ENCODE peak calls at places on chromosomes 12 and 14, in five cellular contexts. J, W, B, Y and Z are unnamed samples.
A peak's percentile ranks its signal among the peaks of the same experiment; 100 is the strongest.

GRCh38 chr12:6934110-6934509 is 6.4 kb downstream of the ATN1 start:
- DNase-seq in W (no peak), Y (peak; percentile 52), B (no peak), J (no peak), Z (no peak)

GRCh38 chr14:53368714-53369191 is 215.6 kb upstream of the DDHD1 start:
- DNase-seq in J (no peak), W (no peak), B (no peak), Y (peak; percentile 91), Z (no peak)

GRCh38 chr14:106347890-106348755 is 821.7 kb downstream of the TMEM121 start:
- DNase-seq in Y (no peak), B (no peak), J (no peak), W (no peak), Z (no peak)

GRCh38 chr12:78060186-78060585 is 229.5 kb downstream of the NAV3 start:
- DNase-seq in Y (peak; percentile 74), B (no peak), W (no peak), J (no peak), Z (no peak)

GRCh38 chr12:48969847-48970701 is 1.5 kb downstream of the WNT10B start:
- DNase-seq in J (no peak), W (peak; percentile 68), B (no peak), Y (no peak), Z (no peak)

GRCh38 chr14:52051861-52052260 is 17.0 kb downstream of the NID2 start:
- DNase-seq in B (no peak), Y (peak; percentile 90), J (no peak), W (no peak), Z (no peak)

GRCh38 chr14:77926942-77927341 is 127.0 kb downstream of the ADCK1 start:
- DNase-seq in Y (no peak), J (no peak), B (no peak), W (no peak), Z (no peak)

GRCh38 chr14:87690076-87690661 is 302.8 kb downstream of the GALC start:
- DNase-seq in Y (no peak), J (no peak), B (no peak), W (no peak), Z (no peak)

GRCh38 chr12:122203968-122204828 is 689 bp downstream of the B3GNT4 start:
- DNase-seq in J (no peak), Y (no peak), W (peak; percentile 53), B (no peak), Z (no peak)

GRCh38 chr12:26121841-26122680 is 2.8 kb downstream of the BHLHE41 start:
- DNase-seq in Y (no peak), B (peak; percentile 44), J (no peak), W (peak; percentile 59), Z (no peak)

GRCh38 chr12:121711925-121712461 is 559 bp upstream of the TMEM120B start:
- DNase-seq in J (no peak), B (no peak), Y (no peak), W (peak; percentile 47), Z (peak; percentile 28)

GRCh38 chr12:50222275-50222783 is 55.2 kb upstream of the CERS5 start:
- DNase-seq in W (peak; percentile 47), J (no peak), Y (peak; percentile 88), B (no peak), Z (no peak)

GRCh38 chr14:99575043-99576023 is 28.7 kb downstream of the CCDC85C start:
- DNase-seq in J (no peak), Y (peak; percentile 42), W (no peak), B (peak; percentile 82), Z (no peak)

GRCh38 chr12:48021485-48022179 is 17.4 kb upstream of the COL2A1 start:
- DNase-seq in J (no peak), W (no peak), Y (no peak), B (no peak), Z (no peak)

GRCh38 chr12:89384050-89384749 is 31.9 kb upstream of the DUSP6 start:
- DNase-seq in J (no peak), B (peak; percentile 43), W (peak; percentile 18), Y (peak; percentile 85), Z (no peak)

GRCh38 chr14:51738754-51739153 is 87.0 kb downstream of the FRMD6 start:
- DNase-seq in W (no peak), B (peak; percentile 4), J (no peak), Y (no peak), Z (no peak)

DNA sequence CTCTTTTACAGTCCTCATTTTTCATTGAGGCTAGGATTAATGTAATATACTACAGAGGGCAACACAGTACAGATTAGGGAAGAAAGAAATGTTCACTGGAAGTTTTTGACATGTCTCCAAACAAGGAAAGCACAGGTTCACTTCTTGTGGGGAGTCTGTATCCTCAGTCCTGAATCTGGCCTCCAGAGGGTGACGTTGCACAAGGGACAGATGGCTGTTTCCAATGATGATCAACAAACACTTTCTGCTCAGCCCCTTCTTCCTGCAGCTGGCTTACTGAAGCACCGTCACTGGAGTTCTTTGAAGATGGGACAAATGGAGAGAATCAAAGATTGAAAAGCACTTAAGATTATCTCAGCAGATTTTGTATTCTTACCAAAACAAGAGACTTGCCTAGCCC is 123.3 kb upstream of the OR4E1 start:
- DNase-seq in J (no peak), W (no peak), Y (no peak), B (no peak), Z (no peak)
- TF ChIP-seq CTCF in J (no peak), W (no peak), Y (no peak), B (no peak), Z (no peak)

GRCh38 chr12:31362115-31362758 is 36.3 kb upstream of the SINHCAF start:
- DNase-seq in J (no peak), Y (no peak), B (peak; percentile 30), W (no peak), Z (peak; percentile 17)

GRCh38 chr12:31361730-31362114 is 35.8 kb upstream of the SINHCAF start:
- DNase-seq in J (no peak), W (no peak), B (no peak), Y (no peak), Z (no peak)

GRCh38 chr12:31363826-31364225 is 37.9 kb upstream of the SINHCAF start:
- DNase-seq in Y (no peak), B (no peak), W (peak; percentile 34), J (no peak), Z (no peak)

GRCh38 chr12:31363416-31363809 is 37.5 kb upstream of the SINHCAF start:
- DNase-seq in W (no peak), B (no peak), J (no peak), Y (no peak), Z (no peak)

DNA sequence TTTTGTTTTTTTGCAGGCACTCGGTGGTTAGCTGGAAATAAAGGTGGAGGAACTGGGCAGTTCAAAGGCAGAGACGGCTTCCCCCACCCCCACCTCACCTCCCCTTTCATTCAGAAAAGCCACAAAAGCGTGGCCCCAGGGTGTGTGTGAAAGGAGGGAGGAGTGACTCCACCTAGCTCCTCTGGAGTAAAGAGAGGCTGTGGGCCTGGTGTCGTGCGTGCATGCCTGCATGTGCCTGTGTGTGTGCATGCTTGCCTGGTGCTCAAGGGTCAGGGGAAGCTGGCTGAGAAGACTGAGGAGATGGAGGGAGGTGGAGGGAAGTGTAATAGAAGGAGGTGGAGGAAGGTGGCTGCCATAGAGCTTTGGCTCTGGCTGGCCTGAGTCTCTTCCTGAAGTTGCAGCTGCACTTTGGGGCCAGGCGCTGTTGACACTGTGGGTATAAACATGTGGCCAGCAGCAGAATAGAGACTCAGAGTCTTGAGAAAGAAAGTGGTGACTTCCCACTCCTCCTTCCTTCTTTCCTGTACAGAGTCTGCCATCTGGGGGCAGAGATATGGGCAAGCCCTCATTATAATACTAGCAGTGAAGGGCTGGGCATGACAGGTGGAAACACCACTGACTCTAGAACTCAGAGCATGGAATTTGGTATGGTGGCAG is 36.9 kb upstream of the SINHCAF start:
- DNase-seq in J (no peak), Y (no peak), W (no peak), B (peak; percentile 40), Z (peak; percentile 17)
- TF ChIP-seq CTCF in J (no peak), Y (no peak), W (no peak), B (no peak), Z (no peak)

GRCh38 chr12:104340177-104340576 is 36.6 kb downstream of the EID3 start:
- DNase-seq in W (no peak), B (no peak), J (no peak), Y (peak; percentile 63), Z (no peak)

GRCh38 chr12:104337030-104337558 is 33.6 kb downstream of the EID3 start:
- DNase-seq in Y (no peak), W (no peak), J (no peak), B (no peak), Z (no peak)

GRCh38 chr12:104340917-104341611 is 37.5 kb downstream of the EID3 start:
- DNase-seq in W (no peak), B (no peak), Y (no peak), J (no peak), Z (no peak)

GRCh38 chr12:104342147-104342546 is 38.6 kb downstream of the EID3 start:
- DNase-seq in J (no peak), Y (no peak), W (no peak), B (no peak), Z (no peak)

DNA sequence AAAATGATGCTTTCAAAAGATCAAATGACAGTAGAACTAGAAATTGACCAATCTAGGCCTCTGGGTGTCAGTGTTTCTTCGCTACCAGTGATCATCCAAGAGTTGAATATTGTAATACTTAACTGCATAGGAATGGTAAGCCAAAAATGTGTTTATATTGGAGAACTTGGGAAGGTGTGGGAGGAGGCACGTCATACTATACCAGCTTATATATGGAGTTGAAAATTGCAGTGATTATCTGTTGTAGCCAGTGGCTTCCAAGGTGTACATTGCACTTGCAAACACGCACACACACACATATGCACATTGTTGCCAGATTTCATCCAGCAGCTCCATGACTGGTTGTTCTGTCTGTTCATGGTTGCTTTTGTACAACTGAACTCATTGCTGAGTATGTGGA is 36.1 kb downstream of the EID3 start:
- DNase-seq in W (no peak), B (no peak), Y (peak; percentile 57), J (no peak), Z (no peak)
- TF ChIP-seq CTCF in W (no peak), B (no peak), Y (peak; percentile 11), J (no peak), Z (no peak)

DNA sequence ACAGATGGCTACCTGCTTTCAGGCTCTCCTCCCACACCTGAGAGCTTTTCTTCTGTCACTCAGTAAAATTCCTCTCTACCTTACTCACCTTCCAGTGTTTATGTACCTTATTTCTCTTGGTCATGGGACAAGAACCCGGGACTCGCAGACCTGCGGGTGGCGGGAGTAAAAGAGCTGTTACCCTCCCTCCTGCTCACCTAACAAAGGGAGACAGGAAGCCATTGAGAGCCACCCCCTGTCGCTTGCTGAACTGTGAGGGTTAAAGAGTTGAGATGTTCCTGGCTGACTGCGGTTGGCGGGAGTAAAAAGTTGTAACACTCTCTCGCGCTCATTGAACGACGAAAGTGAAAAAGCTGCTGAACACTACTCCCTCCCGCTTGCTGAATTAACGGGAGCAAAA is 1935.1 kb upstream of the FLRT2 start:
- DNase-seq in J (no peak), W (no peak), B (no peak), Y (no peak), Z (no peak)
- TF ChIP-seq CTCF in J (no peak), W (no peak), B (no peak), Y (no peak), Z (no peak)